ENCODE peak calls at places on chromosome 15, in four cellular contexts. Y is cardiac fibroblast, P is bronchial epithelial cell, G is K562. A is an unnamed sample.
A peak's percentile ranks its signal among the peaks of the same experiment; 100 is the strongest.

GRCh38 chr15:48411971-48412591 is 80.9 kb downstream of the DUT start:
- DNase-seq in Y (peak; percentile 74), P (no peak), G (no peak), A (no peak)

GRCh38 chr15:77475898-77476297 is 55.2 kb downstream of the HMG20A start:
- DNase-seq in Y (no peak), P (no peak), G (no peak), A (no peak)

GRCh38 chr15:57217716-57218598 is 158.3 kb upstream of the CGNL1 start:
- DNase-seq in Y (no peak), P (no peak), G (no peak), A (no peak)

GRCh38 chr15:60865507-60865906 is 363.6 kb downstream of the RORA start:
- DNase-seq in Y (peak; percentile 3), P (peak; percentile 88), G (no peak), A (no peak)

GRCh38 chr15:25565470-25566264 is 126.8 kb upstream of the UBE3A start:
- DNase-seq in Y (no peak), P (no peak), G (no peak), A (no peak)

GRCh38 chr15:41631880-41632279 is 28.3 kb upstream of the MGA start:
- DNase-seq in Y (no peak), P (peak; percentile 87), G (no peak), A (no peak)

GRCh38 chr15:92091155-92091734 is 237.7 kb downstream of the SLCO3A1 start:
- DNase-seq in Y (peak; percentile 38), P (peak; percentile 32), G (peak; percentile 46), A (no peak)

GRCh38 chr15:42155546-42156265 is 730 bp downstream of the PLA2G4F start:
- DNase-seq in Y (no peak), P (peak; percentile 54), G (no peak), A (no peak)

GRCh38 chr15:101521563-101521962 is 32.1 kb upstream of the PCSK6 start:
- DNase-seq in Y (no peak), P (no peak), G (no peak), A (no peak)

GRCh38 chr15:73940061-73940981 is 14.1 kb downstream of the LOXL1 start:
- DNase-seq in Y (no peak), P (no peak), G (no peak), A (no peak)

GRCh38 chr15:33679065-33679464 is 289.2 kb upstream of the CHRM5 start:
- DNase-seq in Y (no peak), P (no peak), G (no peak), A (no peak)

DNA sequence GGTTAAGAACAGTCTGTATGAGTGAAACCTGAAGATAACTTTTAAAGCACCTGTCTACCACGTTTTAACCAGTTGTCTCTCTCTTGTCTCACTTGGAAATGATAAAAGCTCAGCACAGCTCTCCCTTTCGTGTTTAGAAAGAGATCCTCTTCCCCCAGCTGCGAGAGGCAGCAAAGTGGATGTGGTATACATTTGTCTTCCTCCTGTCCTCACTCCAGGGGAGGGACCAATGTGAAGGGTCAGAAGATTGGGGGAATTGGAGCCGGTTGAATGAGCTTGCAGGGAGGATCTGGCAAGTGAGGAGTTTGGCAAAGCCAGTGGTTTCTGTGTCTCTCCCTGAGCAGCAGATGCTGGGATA is 14.6 kb downstream of the SMAD6 start:
- DNase-seq in Y (no peak), P (no peak), G (no peak), A (no peak)
- H3K4me3 ChIP-seq in Y (no peak overlapping the region), P (no peak overlapping the region), G (no peak overlapping the region), A (no peak overlapping the region)

GRCh38 chr15:62067448-62068044 is 769 bp downstream of the C2CD4A start:
- DNase-seq in Y (peak; percentile 19), P (no peak), G (no peak), A (no peak)

GRCh38 chr15:62068787-62069170 is 2.0 kb downstream of the C2CD4A start:
- DNase-seq in Y (peak; percentile 19), P (peak; percentile 51), G (no peak), A (no peak)

GRCh38 chr15:62068071-62068786 is 1.5 kb downstream of the C2CD4A start:
- DNase-seq in Y (peak; percentile 48), P (no peak), G (peak; percentile 34), A (no peak)

GRCh38 chr15:62069551-62069950 is 2.8 kb downstream of the C2CD4A start:
- DNase-seq in Y (no peak), P (no peak), G (no peak), A (no peak)

DNA sequence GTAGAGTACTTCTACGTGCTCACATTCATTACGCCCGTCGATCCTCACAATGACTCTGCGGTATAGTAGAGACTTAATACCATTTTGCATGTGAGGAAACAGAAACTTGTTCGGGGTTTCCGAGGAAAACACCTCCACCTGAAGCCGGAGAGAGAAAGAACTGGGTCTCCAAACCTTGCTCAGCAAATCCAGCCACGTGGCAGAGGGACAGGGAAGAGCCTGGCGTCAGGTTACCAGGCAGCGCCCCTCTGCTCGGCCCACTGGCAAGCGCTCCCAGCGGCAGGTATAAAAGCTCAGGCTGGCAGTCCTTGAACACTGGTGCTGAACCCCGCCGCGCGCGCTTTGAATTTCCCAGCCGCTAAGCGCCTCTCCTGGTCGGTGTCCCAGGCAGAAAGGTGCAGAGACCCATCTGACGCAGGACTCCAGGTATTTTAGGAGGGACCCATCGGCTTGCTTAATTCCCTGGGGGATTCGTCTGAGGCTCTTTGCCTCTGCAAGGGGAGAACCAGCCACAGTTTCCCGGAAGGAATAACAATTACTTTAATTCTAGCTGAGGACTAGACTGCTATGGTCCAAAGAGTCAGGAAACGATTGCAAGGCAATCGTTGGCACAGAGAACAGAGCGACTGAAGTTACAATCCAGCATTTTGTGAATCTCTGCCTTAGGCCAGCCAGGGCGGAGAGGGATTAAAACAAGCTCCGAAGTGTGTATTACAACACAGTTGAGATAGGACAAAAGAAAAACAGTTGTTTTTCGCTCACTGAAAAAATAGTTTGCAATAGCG is at the start of gene C2CD4A:
- DNase-seq in Y (peak; percentile 69), P (peak; percentile 58), G (no peak), A (peak; percentile 36)
- TF ChIP-seq CTCF in Y (peak; percentile 32), P (peak; percentile 47), G (no peak), A (no peak)

GRCh38 chr15:99558571-99558970 is 7.2 kb upstream of the MEF2A start:
- DNase-seq in Y (no peak), P (no peak), G (no peak), A (no peak)

GRCh38 chr15:99555089-99555488 is 10.7 kb upstream of the MEF2A start:
- DNase-seq in Y (no peak), P (no peak), G (no peak), A (no peak)

GRCh38 chr15:99556578-99556977 is 9.2 kb upstream of the MEF2A start:
- DNase-seq in Y (no peak), P (no peak), G (peak; percentile 24), A (no peak)

GRCh38 chr15:99556010-99556409 is 9.8 kb upstream of the MEF2A start:
- DNase-seq in Y (no peak), P (no peak), G (no peak), A (no peak)

GRCh38 chr15:99558084-99558483 is 7.7 kb upstream of the MEF2A start:
- DNase-seq in Y (no peak), P (no peak), G (no peak), A (no peak)
- H3K4me3 ChIP-seq in Y (no peak overlapping the region), P (no peak overlapping the region), G (no peak overlapping the region), A (no peak overlapping the region)

GRCh38 chr15:80662756-80663553 is 32.2 kb upstream of the ABHD17C start:
- DNase-seq in Y (no peak), P (peak; percentile 99), G (no peak), A (no peak)

GRCh38 chr15:80665151-80665550 is 30.0 kb upstream of the ABHD17C start:
- DNase-seq in Y (no peak), P (no peak), G (no peak), A (no peak)

GRCh38 chr15:80659375-80659774 is 35.7 kb upstream of the ABHD17C start:
- DNase-seq in Y (no peak), P (peak; percentile 20), G (no peak), A (no peak)

GRCh38 chr15:80662129-80662528 is 33.0 kb upstream of the ABHD17C start:
- DNase-seq in Y (no peak), P (peak; percentile 31), G (no peak), A (no peak)

GRCh38 chr15:80660114-80660513 is 35.0 kb upstream of the ABHD17C start:
- DNase-seq in Y (peak; percentile 63), P (peak; percentile 47), G (no peak), A (peak; percentile 42)
- TF ChIP-seq CTCF in Y (peak; percentile 44), P (peak; percentile 55), G (no peak), A (no peak)

A was measured in lower leg skin.